ENCODE peak calls at places on chromosome 1, in five cellular contexts. One of them, this sample, is unnamed.

GRCh38 chr1:24009406-24009805 is 29.3 kb upstream of the SRSF10 start:
- DNase-seq in A549: no peak
- DNase-seq in left lung: no peak
- DNase-seq in lower lobe of right lung: no peak
- DNase-seq in fibroblast of lung: peak; percentile 72
- DNase-seq in this sample: no peak

GRCh38 chr1:232980336-232980978 is 30.0 kb downstream of the NTPCR start:
- DNase-seq in A549: no peak
- DNase-seq in left lung: no peak
- DNase-seq in lower lobe of right lung: no peak
- DNase-seq in fibroblast of lung: peak; percentile 61
- DNase-seq in this sample: no peak

GRCh38 chr1:233738850-233739249 is 124.9 kb downstream of the KCNK1 start:
- DNase-seq in A549: no peak
- DNase-seq in left lung: no peak
- DNase-seq in lower lobe of right lung: no peak
- DNase-seq in fibroblast of lung: no peak
- DNase-seq in this sample: no peak

GRCh38 chr1:193408782-193409293 is 222.4 kb upstream of the B3GALT2 start:
- DNase-seq in A549: peak; percentile 6
- DNase-seq in left lung: peak; percentile 54
- DNase-seq in lower lobe of right lung: peak; percentile 66
- DNase-seq in fibroblast of lung: peak; percentile 95
- DNase-seq in this sample: peak; percentile 6

GRCh38 chr1:212162635-212163034 is 122.6 kb upstream of the PPP2R5A start:
- DNase-seq in A549: no peak
- DNase-seq in left lung: peak; percentile 60
- DNase-seq in lower lobe of right lung: no peak
- DNase-seq in fibroblast of lung: peak; percentile 77
- DNase-seq in this sample: no peak

GRCh38 chr1:22132517-22133235 is 10.2 kb downstream of the WNT4 start:
- DNase-seq in A549: peak; percentile 41
- DNase-seq in left lung: no peak
- DNase-seq in lower lobe of right lung: no peak
- DNase-seq in fibroblast of lung: peak; percentile 74
- DNase-seq in this sample: no peak

GRCh38 chr1:27503961-27504587 is 14.1 kb upstream of the WASF2 start:
- DNase-seq in A549: no peak
- DNase-seq in left lung: no peak
- DNase-seq in lower lobe of right lung: peak; percentile 8
- DNase-seq in fibroblast of lung: peak; percentile 63
- DNase-seq in this sample: no peak

GRCh38 chr1:157882560-157882959 is 41.0 kb upstream of the CD5L start:
- DNase-seq in A549: no peak
- DNase-seq in left lung: no peak
- DNase-seq in lower lobe of right lung: no peak
- DNase-seq in fibroblast of lung: no peak
- DNase-seq in this sample: no peak

GRCh38 chr1:14698206-14698605 is 99.7 kb downstream of the KAZN start:
- DNase-seq in A549: no peak
- DNase-seq in left lung: no peak
- DNase-seq in lower lobe of right lung: no peak
- DNase-seq in fibroblast of lung: no peak
- DNase-seq in this sample: no peak

GRCh38 chr1:160646192-160646591 is 652 bp downstream of the SLAMF1 start:
- DNase-seq in A549: no peak
- DNase-seq in left lung: no peak
- DNase-seq in lower lobe of right lung: no peak
- DNase-seq in fibroblast of lung: no peak
- DNase-seq in this sample: no peak

GRCh38 chr1:71224958-71225357 is 144.1 kb upstream of the ZRANB2 start:
- DNase-seq in A549: no peak
- DNase-seq in left lung: no peak
- DNase-seq in lower lobe of right lung: no peak
- DNase-seq in fibroblast of lung: no peak
- DNase-seq in this sample: no peak

GRCh38 chr1:161954466-161954865 is 69.2 kb downstream of the OLFML2B start:
- DNase-seq in A549: no peak
- DNase-seq in left lung: no peak
- DNase-seq in lower lobe of right lung: no peak
- DNase-seq in fibroblast of lung: peak; percentile 63
- DNase-seq in this sample: no peak

GRCh38 chr1:226212545-226212944 is 10.9 kb upstream of the MIXL1 start:
- DNase-seq in A549: no peak
- DNase-seq in left lung: no peak
- DNase-seq in lower lobe of right lung: no peak
- DNase-seq in fibroblast of lung: no peak
- DNase-seq in this sample: no peak

GRCh38 chr1:13930151-13930550 is 230.2 kb downstream of the PRDM2 start:
- DNase-seq in A549: peak; percentile 4
- DNase-seq in left lung: no peak
- DNase-seq in lower lobe of right lung: no peak
- DNase-seq in fibroblast of lung: no peak
- DNase-seq in this sample: no peak

GRCh38 chr1:179190861-179191260 is 38.6 kb downstream of the ABL2 start:
- DNase-seq in A549: no peak
- DNase-seq in left lung: no peak
- DNase-seq in lower lobe of right lung: no peak
- DNase-seq in fibroblast of lung: no peak
- DNase-seq in this sample: no peak

GRCh38 chr1:67611841-67612240 is 73.2 kb upstream of the GADD45A start:
- DNase-seq in A549: no peak
- DNase-seq in left lung: no peak
- DNase-seq in lower lobe of right lung: no peak
- DNase-seq in fibroblast of lung: no peak
- DNase-seq in this sample: no peak

GRCh38 chr1:209885403-209886218 is 52.4 kb upstream of the SYT14 start:
- DNase-seq in A549: no peak
- DNase-seq in left lung: no peak
- DNase-seq in lower lobe of right lung: no peak
- DNase-seq in fibroblast of lung: peak; percentile 69
- DNase-seq in this sample: no peak

GRCh38 chr1:208254376-208254775 is 10.2 kb upstream of the PLXNA2 start:
- DNase-seq in A549: no peak
- DNase-seq in left lung: no peak
- DNase-seq in lower lobe of right lung: no peak
- DNase-seq in fibroblast of lung: peak; percentile 75
- DNase-seq in this sample: no peak

GRCh38 chr1:192939440-192939839 is 119.7 kb downstream of the UCHL5 start:
- DNase-seq in A549: no peak
- DNase-seq in left lung: no peak
- DNase-seq in lower lobe of right lung: no peak
- DNase-seq in fibroblast of lung: no peak
- DNase-seq in this sample: no peak

GRCh38 chr1:200889571-200889970 is 5.1 kb upstream of the INAVA start:
- DNase-seq in A549: no peak
- DNase-seq in left lung: no peak
- DNase-seq in lower lobe of right lung: no peak
- DNase-seq in fibroblast of lung: no peak
- DNase-seq in this sample: no peak

GRCh38 chr1:230276401-230276800 is 149.7 kb downstream of the PGBD5 start:
- DNase-seq in A549: no peak
- DNase-seq in left lung: no peak
- DNase-seq in lower lobe of right lung: peak; percentile 15
- DNase-seq in fibroblast of lung: no peak
- DNase-seq in this sample: no peak

GRCh38 chr1:232792949-232793348 is 12.3 kb upstream of the MAP10 start:
- DNase-seq in A549: no peak
- DNase-seq in left lung: no peak
- DNase-seq in lower lobe of right lung: no peak
- DNase-seq in fibroblast of lung: peak; percentile 23
- DNase-seq in this sample: no peak

GRCh38 chr1:71311396-71311795 is 230.6 kb upstream of the ZRANB2 start:
- DNase-seq in A549: no peak
- DNase-seq in left lung: no peak
- DNase-seq in lower lobe of right lung: no peak
- DNase-seq in fibroblast of lung: peak; percentile 6
- DNase-seq in this sample: no peak

GRCh38 chr1:201769966-201770365 is 59.0 kb upstream of the IPO9 start:
- DNase-seq in A549: no peak
- DNase-seq in left lung: peak; percentile 58
- DNase-seq in lower lobe of right lung: no peak
- DNase-seq in fibroblast of lung: peak; percentile 95
- DNase-seq in this sample: no peak

GRCh38 chr1:220876511-220877347 is 2.5 kb upstream of the HLX start:
- DNase-seq in A549: no peak
- DNase-seq in left lung: no peak
- DNase-seq in lower lobe of right lung: peak; percentile 63
- DNase-seq in fibroblast of lung: peak; percentile 32
- DNase-seq in this sample: no peak

GRCh38 chr1:230011333-230012092 is 55.5 kb upstream of the GALNT2 start:
- DNase-seq in A549: no peak
- DNase-seq in left lung: no peak
- DNase-seq in lower lobe of right lung: no peak
- DNase-seq in fibroblast of lung: peak; percentile 1
- DNase-seq in this sample: no peak

GRCh38 chr1:180173952-180174351 is 19.3 kb downstream of the QSOX1 start:
- DNase-seq in A549: no peak
- DNase-seq in left lung: peak; percentile 59
- DNase-seq in lower lobe of right lung: peak; percentile 75
- DNase-seq in fibroblast of lung: peak; percentile 47
- DNase-seq in this sample: no peak

GRCh38 chr1:226638608-226639007 is 90.0 kb downstream of the STUM start:
- DNase-seq in A549: no peak
- DNase-seq in left lung: peak; percentile 22
- DNase-seq in lower lobe of right lung: peak; percentile 33
- DNase-seq in fibroblast of lung: no peak
- DNase-seq in this sample: no peak

GRCh38 chr1:228073870-228074545 is 8.5 kb upstream of the ARF1 start:
- DNase-seq in A549: no peak
- DNase-seq in left lung: peak; percentile 33
- DNase-seq in lower lobe of right lung: peak; percentile 52
- DNase-seq in fibroblast of lung: no peak
- DNase-seq in this sample: no peak

GRCh38 chr1:91779603-91780021 is 106.3 kb downstream of the TGFBR3 start:
- DNase-seq in A549: no peak
- DNase-seq in left lung: no peak
- DNase-seq in lower lobe of right lung: no peak
- DNase-seq in fibroblast of lung: no peak
- DNase-seq in this sample: no peak

GRCh38 chr1:164645921-164646320 is 86.9 kb downstream of the PBX1 start:
- DNase-seq in A549: no peak
- DNase-seq in left lung: no peak
- DNase-seq in lower lobe of right lung: no peak
- DNase-seq in fibroblast of lung: no peak
- DNase-seq in this sample: no peak

DNA sequence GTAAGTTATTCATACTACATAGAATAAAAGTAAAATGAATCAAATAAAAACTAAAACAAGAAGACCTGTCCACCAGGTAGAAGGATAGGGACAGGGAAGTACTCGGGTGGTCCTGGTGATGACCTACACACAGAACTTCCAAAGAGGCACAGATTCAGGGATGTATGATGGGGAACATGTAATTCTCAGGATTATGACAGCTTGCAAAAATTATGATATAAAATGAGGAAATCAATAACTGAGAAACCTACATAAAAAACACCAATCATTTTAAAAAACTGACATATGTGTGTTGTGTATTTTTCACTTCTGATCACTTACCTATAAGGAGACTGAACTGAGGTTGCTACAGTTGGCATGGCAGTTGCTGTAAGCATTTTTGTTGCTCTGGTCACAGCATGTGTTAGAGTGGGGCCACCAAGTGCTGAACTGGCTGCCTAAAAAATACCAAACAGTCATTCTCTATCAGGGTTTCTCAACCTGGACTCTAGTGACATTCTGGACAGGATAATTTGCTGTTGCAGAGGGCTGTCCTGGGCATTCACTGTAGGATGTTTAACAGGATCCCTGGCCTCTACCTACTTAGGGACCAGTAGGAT is 73.8 kb downstream of the USP24 start:
- DNase-seq in A549: no peak
- DNase-seq in left lung: no peak
- DNase-seq in lower lobe of right lung: no peak
- DNase-seq in fibroblast of lung: no peak
- DNase-seq in this sample: no peak
- H3K4me3 ChIP-seq in A549: no peak overlapping the region
- H3K4me3 ChIP-seq in left lung: no peak overlapping the region
- H3K4me3 ChIP-seq in lower lobe of right lung: no peak overlapping the region
- H3K4me3 ChIP-seq in fibroblast of lung: no peak overlapping the region
- H3K4me3 ChIP-seq in this sample: no peak overlapping the region

DNA sequence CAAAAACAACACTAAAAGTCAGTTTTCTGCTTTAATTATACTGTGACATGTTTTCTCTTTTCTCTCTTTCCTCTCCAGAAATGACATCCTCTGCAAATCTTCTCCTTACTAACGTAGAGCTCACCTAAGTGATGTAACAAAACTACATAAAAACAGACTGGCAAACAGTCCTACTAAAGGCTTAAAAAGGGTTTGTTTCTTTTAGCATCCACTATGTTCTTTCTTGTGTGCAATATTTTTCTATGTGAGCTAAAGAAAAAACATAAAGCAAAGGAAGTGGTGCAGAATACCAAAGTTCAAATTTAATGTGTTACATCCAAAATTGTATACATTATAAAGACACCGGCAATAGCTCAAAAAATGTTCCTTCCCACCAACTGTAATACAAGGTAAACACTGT is 14.5 kb downstream of the USP24 start:
- DNase-seq in A549: no peak
- DNase-seq in left lung: no peak
- DNase-seq in lower lobe of right lung: no peak
- DNase-seq in fibroblast of lung: no peak
- DNase-seq in this sample: no peak
- H3K4me1 ChIP-seq in A549: peaks cover 30% of the 10 kb centered on the region
- H3K4me1 ChIP-seq in left lung: peaks cover 35% of the 10 kb centered on the region
- H3K4me1 ChIP-seq in lower lobe of right lung: peaks cover 42% of the 10 kb centered on the region
- H3K4me1 ChIP-seq in fibroblast of lung: peaks cover 9% of the 10 kb centered on the region
- H3K4me1 ChIP-seq in this sample: peaks cover 21% of the 10 kb centered on the region

DNA sequence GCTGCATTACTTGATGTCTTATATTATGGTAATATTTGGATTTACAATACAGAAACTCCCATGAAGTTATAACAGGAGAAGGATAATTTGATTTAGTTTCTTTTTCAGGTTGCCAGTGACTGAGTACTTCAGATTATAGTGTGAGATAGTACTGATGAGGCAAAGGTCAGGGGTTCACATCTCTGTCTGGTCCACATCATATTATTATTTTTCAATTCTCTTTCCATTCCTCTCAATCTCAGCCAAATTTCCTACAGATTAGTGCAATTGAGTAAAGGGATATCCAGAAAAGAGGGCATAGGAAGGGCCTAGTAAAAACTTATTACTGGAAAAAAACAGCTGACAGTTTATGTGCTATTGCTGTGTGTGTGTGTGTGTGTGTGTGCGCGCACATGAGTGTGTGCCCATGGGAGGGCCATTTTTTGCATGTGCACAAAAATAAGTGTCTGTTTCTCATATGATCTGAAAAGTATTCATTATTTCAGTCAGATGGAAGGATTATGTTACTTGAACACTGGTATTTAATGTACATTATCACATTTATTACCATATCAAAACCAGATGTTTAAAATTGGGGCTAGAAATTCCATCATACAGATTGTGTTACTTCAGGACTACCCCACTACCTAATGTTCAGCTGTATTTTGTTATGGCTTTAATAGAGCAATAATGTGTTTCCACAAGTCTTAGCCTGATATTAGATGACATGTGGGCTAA is 78.3 kb upstream of the KCNK2 start:
- DNase-seq in A549: no peak
- DNase-seq in left lung: no peak
- DNase-seq in lower lobe of right lung: no peak
- DNase-seq in fibroblast of lung: no peak
- DNase-seq in this sample: no peak
- H3K4me3 ChIP-seq in A549: no peak overlapping the region
- H3K4me3 ChIP-seq in left lung: no peak overlapping the region
- H3K4me3 ChIP-seq in lower lobe of right lung: no peak overlapping the region
- H3K4me3 ChIP-seq in fibroblast of lung: no peak overlapping the region
- H3K4me3 ChIP-seq in this sample: no peak overlapping the region

GRCh38 chr1:63665410-63665809 is 72.2 kb downstream of the PGM1 start:
- DNase-seq in A549: no peak
- DNase-seq in left lung: no peak
- DNase-seq in lower lobe of right lung: no peak
- DNase-seq in fibroblast of lung: no peak
- DNase-seq in this sample: no peak
- H3K4me1 ChIP-seq in A549: peaks cover 41% of the 10 kb centered on the region
- H3K4me1 ChIP-seq in left lung: no peaks in the 10 kb centered on the region
- H3K4me1 ChIP-seq in lower lobe of right lung: no peaks in the 10 kb centered on the region
- H3K4me1 ChIP-seq in fibroblast of lung: peaks cover 10% of the 10 kb centered on the region
- H3K4me1 ChIP-seq in this sample: no peaks in the 10 kb centered on the region

This sample was measured in effector memory CD4-positive, alpha-beta T cell.